ENCODE peak calls at places on chromosomes 5 and 9, in six cellular contexts. D, F, X, I, Y and N are unnamed samples.
A peak's percentile ranks its signal among the peaks of the same experiment; 100 is the strongest.

GRCh38 chr9:113625456-113625855 is 161.9 kb downstream of the RGS3 start:
- DNase-seq in Y (no peak), X (no peak), F (no peak), I (no peak), D (no peak), N (no peak)

GRCh38 chr9:4892501-4893194 is 92.4 kb upstream of the JAK2 start:
- DNase-seq in F (no peak), I (no peak), X (no peak), Y (no peak), D (no peak), N (no peak)

GRCh38 chr9:3177921-3178320 is 334.0 kb upstream of the PUM3 start:
- DNase-seq in D (no peak), Y (no peak), X (no peak), I (no peak), F (no peak), N (no peak)

GRCh38 chr9:81031422-81032029 is 657.8 kb downstream of the TLE1 start:
- DNase-seq in X (no peak), I (no peak), D (no peak), F (peak; percentile 35), Y (peak; percentile 2), N (no peak)

GRCh38 chr5:35822541-35822940 is 34.1 kb upstream of the IL7R start:
- DNase-seq in D (no peak), X (no peak), I (no peak), F (no peak), Y (no peak), N (no peak)

GRCh38 chr5:107542428-107542827 is 128.3 kb downstream of the EFNA5 start:
- DNase-seq in Y (no peak), F (peak; percentile 89), X (peak; percentile 80), I (peak; percentile 29), D (peak; percentile 95), N (peak; percentile 74)

GRCh38 chr5:140075371-140075770 is 32.3 kb upstream of the NRG2 start:
- DNase-seq in D (peak; percentile 31), Y (no peak), X (no peak), F (no peak), I (peak; percentile 8), N (peak; percentile 22)

GRCh38 chr5:105807251-105807650 is 1863.5 kb downstream of the EFNA5 start:
- DNase-seq in F (no peak), X (no peak), D (peak; percentile 1), Y (no peak), I (no peak), N (no peak)

GRCh38 chr9:77399964-77400363 is 222.6 kb downstream of the VPS13A start:
- DNase-seq in I (no peak), Y (no peak), F (no peak), D (no peak), X (no peak), N (no peak)
- H3K4me3 ChIP-seq in I (no peak overlapping the region), Y (no peak overlapping the region), F (no peak overlapping the region), D (no peak overlapping the region), X (no peak overlapping the region), N (no peak overlapping the region)

DNA sequence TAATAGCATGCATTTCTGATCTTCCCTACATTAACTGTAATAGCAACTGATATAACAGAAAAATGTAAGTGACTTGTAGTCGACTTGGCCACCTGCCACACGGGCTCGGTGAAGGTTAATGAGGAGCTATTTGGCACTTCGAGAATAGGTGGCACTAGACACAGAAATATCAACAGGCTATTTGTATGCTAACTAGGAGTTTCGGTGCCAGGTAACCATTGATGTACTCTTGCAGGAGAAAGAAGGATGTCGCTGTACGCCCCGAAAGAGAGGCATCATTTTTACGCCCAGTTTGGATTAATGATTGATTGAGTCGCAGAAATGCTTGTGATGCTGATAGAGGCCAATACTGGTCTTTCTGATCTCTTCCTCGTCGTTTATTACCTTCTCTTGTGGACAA is 516 bp upstream of the DMRT2 start:
- DNase-seq in Y (no peak), F (no peak), D (no peak), X (no peak), I (peak; percentile 50), N (peak; percentile 2)
- H3K4me3 ChIP-seq in Y (peak overlapping the region; percentile 38), F (no peak overlapping the region), D (no peak overlapping the region), X (no peak overlapping the region), I (peak overlapping the region; percentile 52), N (no peak overlapping the region)

GRCh38 chr5:147782053-147783028 is at the start of gene JAKMIP2:
- DNase-seq in I (peak; percentile 97), F (peak; percentile 33), D (peak; percentile 76), Y (peak; percentile 100), X (peak; percentile 68), N (no peak)
- H3K4me3 ChIP-seq in I (peak within 1 kb of the TSS; percentile 79), F (no peak within 1 kb of the TSS), D (peak within 1 kb of the TSS; percentile 62), Y (peak within 1 kb of the TSS; percentile 84), X (peak within 1 kb of the TSS; percentile 29), N (no peak within 1 kb of the TSS)

GRCh38 chr5:10760033-10760975 is 730 bp downstream of the DAP start:
- DNase-seq in D (peak; percentile 64), X (peak; percentile 32), I (peak; percentile 69), Y (peak; percentile 67), F (peak; percentile 76), N (peak; percentile 59)

GRCh38 chr5:10759111-10759510 is 1.9 kb downstream of the DAP start:
- DNase-seq in D (no peak), I (no peak), Y (no peak), X (no peak), F (no peak), N (no peak)

GRCh38 chr5:10757043-10757442 is 4.0 kb downstream of the DAP start:
- DNase-seq in X (no peak), Y (peak; percentile 33), D (no peak), F (no peak), I (no peak), N (no peak)

GRCh38 chr5:10753178-10753577 is 7.9 kb downstream of the DAP start:
- DNase-seq in F (no peak), I (no peak), D (no peak), Y (no peak), X (no peak), N (no peak)

DNA sequence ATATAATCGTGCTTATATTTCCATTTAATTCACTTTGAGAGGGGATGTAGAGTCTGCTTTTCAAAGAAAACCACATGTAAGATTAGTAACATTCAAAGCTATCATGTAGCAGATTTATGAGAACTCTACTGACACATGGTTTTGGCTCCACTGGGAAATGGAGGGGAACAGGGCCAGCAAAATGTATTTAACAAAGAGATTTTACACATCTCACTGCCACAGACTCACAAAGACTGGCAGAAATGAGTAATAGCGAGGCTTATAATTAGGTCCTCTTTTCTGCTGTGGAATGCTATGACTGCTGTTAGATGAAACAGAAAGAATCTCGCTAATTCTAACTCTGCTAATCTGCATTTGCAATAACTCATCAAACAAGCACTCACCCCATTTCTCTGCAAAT is 4.5 kb downstream of the DAP start:
- DNase-seq in D (peak; percentile 25), F (no peak), X (no peak), Y (no peak), I (no peak), N (no peak)
- H3K4me3 ChIP-seq in D (no peak overlapping the region), F (no peak overlapping the region), X (no peak overlapping the region), Y (no peak overlapping the region), I (no peak overlapping the region), N (no peak overlapping the region)

DNA sequence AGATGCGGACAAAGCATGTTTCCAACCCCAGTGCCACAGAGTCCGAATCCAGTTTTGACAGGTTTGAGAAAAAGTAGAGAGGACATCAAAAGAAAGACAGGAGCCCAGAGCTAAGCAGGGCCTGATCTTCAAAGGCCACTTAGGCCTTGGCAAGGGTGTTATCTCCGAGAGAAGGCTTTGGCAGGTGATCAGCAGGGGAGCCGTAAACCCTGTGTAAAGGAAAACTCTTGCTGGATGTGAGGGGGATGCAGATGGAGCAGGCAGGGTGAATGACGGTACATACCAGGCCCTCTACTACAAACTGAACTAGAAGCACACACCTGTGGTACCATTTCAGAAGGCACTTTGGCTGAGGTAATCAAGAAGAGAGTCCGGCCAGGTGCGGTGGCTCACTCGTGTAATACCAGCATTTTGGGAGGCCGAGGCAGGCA is 1.4 kb upstream of the HNRNPH1 start:
- DNase-seq in Y (no peak), I (no peak), D (no peak), F (no peak), X (no peak), N (no peak)
- H3K4me3 ChIP-seq in Y (peak overlapping the region; percentile 93), I (peak overlapping the region; percentile 100), D (no peak overlapping the region), F (no peak overlapping the region), X (no peak overlapping the region), N (peak overlapping the region; percentile 95)

GRCh38 chr5:119339344-119339743 is 16.5 kb upstream of the TNFAIP8 start:
- DNase-seq in D (no peak), I (no peak), Y (no peak), X (no peak), F (no peak), N (no peak)

GRCh38 chr5:119338326-119338957 is 17.4 kb upstream of the TNFAIP8 start:
- DNase-seq in I (no peak), F (no peak), Y (no peak), D (no peak), X (no peak), N (no peak)

GRCh38 chr5:119336262-119336661 is 19.6 kb upstream of the TNFAIP8 start:
- DNase-seq in F (no peak), I (peak; percentile 77), X (no peak), Y (no peak), D (no peak), N (no peak)

GRCh38 chr5:119335261-119335677 is 20.6 kb upstream of the TNFAIP8 start:
- DNase-seq in F (no peak), Y (no peak), D (no peak), I (no peak), X (no peak), N (no peak)

DNA sequence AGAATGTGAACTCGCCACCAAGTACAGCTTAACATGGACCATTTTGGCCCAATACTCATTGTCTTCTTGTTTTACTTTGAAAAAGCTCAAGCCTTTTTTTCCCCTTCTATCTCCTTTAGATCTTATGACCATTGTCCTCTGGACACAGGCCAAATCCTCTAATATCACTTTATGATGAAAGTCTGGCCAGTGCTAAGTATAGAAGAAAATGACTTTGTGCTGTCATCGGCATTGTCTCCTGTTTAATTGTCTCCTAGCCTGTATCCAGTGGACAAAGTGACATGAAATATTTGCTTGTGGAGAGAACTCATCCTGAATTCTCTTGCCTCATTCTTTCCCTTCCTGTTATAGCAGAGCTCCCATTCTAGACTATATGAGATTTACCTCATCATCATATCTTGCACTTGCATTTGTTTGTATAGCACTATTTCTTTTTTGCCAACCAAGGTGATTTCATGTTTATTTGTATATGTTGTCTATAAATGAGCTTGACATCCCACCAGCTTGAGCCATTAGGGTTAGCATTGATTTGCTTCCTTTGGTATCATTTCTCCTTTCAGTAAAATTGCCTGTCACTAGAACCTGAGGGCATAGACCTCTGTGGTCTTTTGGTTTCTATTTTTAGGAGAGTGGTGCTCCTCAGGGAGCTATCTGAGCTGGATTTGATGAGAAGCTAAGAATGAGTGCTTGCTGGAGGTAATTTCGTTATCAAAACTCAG is 18.8 kb upstream of the TNFAIP8 start:
- DNase-seq in I (no peak), Y (no peak), D (no peak), X (no peak), F (no peak), N (no peak)
- H3K4me3 ChIP-seq in I (peak overlapping the region; percentile 70), Y (no peak overlapping the region), D (no peak overlapping the region), X (no peak overlapping the region), F (no peak overlapping the region), N (no peak overlapping the region)

GRCh38 chr9:107869111-107869510 is 379.5 kb upstream of the KLF4 start:
- DNase-seq in Y (no peak), F (no peak), D (no peak), X (no peak), I (no peak), N (no peak)
- H3K4me3 ChIP-seq in Y (no peak overlapping the region), F (no peak overlapping the region), D (no peak overlapping the region), X (no peak overlapping the region), I (no peak overlapping the region), N (no peak overlapping the region)